ENCODE peak calls at places on chromosomes 13 and 19, in eight cellular contexts. D, H, T, L, J, F, S and Y are unnamed samples.

GRCh38 chr19:1587872-1588271 is 4.8 kb downstream of the MBD3 start:
- DNase-seq in D (no peak), H (no peak), T (no peak), L (no peak), J (no peak), F (no peak), S (no peak), Y (no peak)

GRCh38 chr13:94706854-94707399 is 5.4 kb downstream of the SOX21 start:
- DNase-seq in D (no peak), H (no peak), T (no peak), L (no peak), J (no peak), F (no peak), S (no peak), Y (no peak)

GRCh38 chr13:26503826-26504594 is 53.5 kb upstream of the WASF3 start:
- DNase-seq in D (no peak), H (no peak), T (no peak), L (no peak), J (no peak), F (no peak), S (no peak), Y (no peak)

GRCh38 chr13:101773062-101773461 is 320.6 kb downstream of the ITGBL1 start:
- DNase-seq in D (no peak), H (no peak), T (no peak), L (no peak), J (no peak), F (no peak), S (peak; percentile 15), Y (no peak)

GRCh38 chr19:4831351-4832340 is at the start of gene TICAM1:
- DNase-seq in D (peak; percentile 78), H (peak; percentile 74), T (peak; percentile 74), L (peak; percentile 75), J (peak; percentile 92), F (no peak), S (peak; percentile 74), Y (peak; percentile 85)

GRCh38 chr19:49954933-49955332 is 6.0 kb downstream of the SIGLEC11 start:
- DNase-seq in D (no peak), H (no peak), T (no peak), L (no peak), J (peak; percentile 26), F (no peak), S (peak; percentile 25), Y (no peak)

GRCh38 chr13:67094952-67095351 is 135.2 kb downstream of the PCDH9 start:
- DNase-seq in D (no peak), H (no peak), T (no peak), L (no peak), J (no peak), F (no peak), S (no peak), Y (no peak)

GRCh38 chr13:111940892-111941291 is 126.1 kb upstream of the SOX1 start:
- DNase-seq in D (no peak), H (no peak), T (no peak), L (no peak), J (peak; percentile 34), F (no peak), S (no peak), Y (no peak)

GRCh38 chr13:42137856-42138537 is 89.5 kb downstream of the DGKH start:
- DNase-seq in D (no peak), H (no peak), T (no peak), L (no peak), J (no peak), F (no peak), S (no peak), Y (no peak)

GRCh38 chr19:2207991-2208860 is 27.9 kb downstream of the PLEKHJ1 start:
- DNase-seq in D (peak; percentile 99), H (no peak), T (peak; percentile 46), L (no peak), J (peak; percentile 91), F (peak; percentile 75), S (peak; percentile 75), Y (peak; percentile 88)